ENCODE peak calls at places on chromosomes 16 and 17, in seven cellular contexts. X is tibial nerve, B is HCT116, I is A549, R is IMR-90, U is heart left ventricle, Z is testis. D is an unnamed sample.
A peak's percentile ranks its signal among the peaks of the same experiment; 100 is the strongest.

GRCh38 chr17:18877104-18877503 is 19.2 kb downstream of the PRPSAP2 start:
- DNase-seq in X (no peak), B (no peak), I (peak; percentile 21), R (peak; percentile 50), U (no peak), Z (no peak), D (no peak)

GRCh38 chr16:86563489-86564345 is 2.9 kb upstream of the FOXC2 start:
- DNase-seq in X (peak; percentile 99), B (peak; percentile 92), I (peak; percentile 86), R (peak; percentile 89), U (peak; percentile 91), Z (peak; percentile 98), D (peak; percentile 88)

GRCh38 chr17:5097101-5097834 is 14.4 kb downstream of the ZNF232 start:
- DNase-seq in X (peak; percentile 12), B (no peak), I (no peak), R (no peak), U (peak; percentile 84), Z (peak; percentile 77), D (peak; percentile 41)

GRCh38 chr17:44933824-44934744 is 13.5 kb downstream of the KIF18B start:
- DNase-seq in X (no peak), B (no peak), I (no peak), R (no peak), U (peak; percentile 63), Z (no peak), D (no peak)

GRCh38 chr16:1037023-1037933 is 35.3 kb upstream of the SSTR5 start:
- DNase-seq in X (no peak), B (no peak), I (no peak), R (peak; percentile 10), U (no peak), Z (no peak), D (no peak)

GRCh38 chr17:77889866-77890760 is 68.4 kb upstream of the TNRC6C start:
- DNase-seq in X (no peak), B (no peak), I (no peak), R (no peak), U (no peak), Z (no peak), D (no peak)

GRCh38 chr17:28975031-28975430 is 23.7 kb upstream of the PHF12 start:
- DNase-seq in X (no peak), B (no peak), I (no peak), R (no peak), U (no peak), Z (no peak), D (no peak)

GRCh38 chr16:25007284-25007984 is 7.7 kb downstream of the ARHGAP17 start:
- DNase-seq in X (no peak), B (no peak), I (no peak), R (peak; percentile 89), U (no peak), Z (no peak), D (no peak)

GRCh38 chr17:17636456-17636855 is 44.8 kb upstream of the RAI1 start:
- DNase-seq in X (no peak), B (no peak), I (no peak), R (no peak), U (no peak), Z (no peak), D (no peak)

GRCh38 chr17:48997827-48998556 is 807 bp downstream of the IGF2BP1 start:
- DNase-seq in X (no peak), B (no peak), I (no peak), R (no peak), U (no peak), Z (no peak), D (no peak)

GRCh38 chr17:29661220-29661619 is 38.5 kb upstream of the CORO6 start:
- DNase-seq in X (no peak), B (no peak), I (no peak), R (no peak), U (no peak), Z (no peak), D (no peak)

GRCh38 chr16:19913306-19913717 is 28.7 kb upstream of the GPRC5B start:
- DNase-seq in X (no peak), B (no peak), I (no peak), R (no peak), U (no peak), Z (no peak), D (no peak)

GRCh38 chr16:8892101-8892575 is 10.0 kb downstream of the LITAFD start:
- DNase-seq in X (no peak), B (no peak), I (no peak), R (no peak), U (no peak), Z (peak; percentile 71), D (no peak)

GRCh38 chr17:80751460-80752368 is 207.1 kb downstream of the RPTOR start:
- DNase-seq in X (no peak), B (no peak), I (no peak), R (peak; percentile 58), U (no peak), Z (no peak), D (peak; percentile 33)

GRCh38 chr16:83134638-83135037 is 507.9 kb downstream of the CDH13 start:
- DNase-seq in X (no peak), B (no peak), I (no peak), R (no peak), U (no peak), Z (no peak), D (no peak)

GRCh38 chr17:31693433-31694210 is 165.4 kb downstream of the COPRS start:
- DNase-seq in X (no peak), B (no peak), I (no peak), R (no peak), U (no peak), Z (no peak), D (no peak)

GRCh38 chr16:77424841-77425604 is 9.8 kb downstream of the ADAMTS18 start:
- DNase-seq in X (no peak), B (no peak), I (no peak), R (no peak), U (no peak), Z (no peak), D (no peak)

GRCh38 chr17:64732336-64733006 is 70.4 kb upstream of the SMURF2 start:
- DNase-seq in X (peak; percentile 49), B (no peak), I (peak; percentile 67), R (peak; percentile 81), U (peak; percentile 66), Z (peak; percentile 33), D (no peak)
- TF ChIP-seq POLR2A in X (no peak), B (no peak), I (no peak), R (no peak), U (no peak), Z (no peak), D (no peak)

GRCh38 chr17:57536789-57537523 is 208.1 kb downstream of the CCDC182 start:
- DNase-seq in X (no peak), B (no peak), I (no peak), R (no peak), U (no peak), Z (no peak), D (no peak)

GRCh38 chr17:57535652-57536018 is 209.5 kb downstream of the CCDC182 start:
- DNase-seq in X (no peak), B (no peak), I (peak; percentile 52), R (no peak), U (no peak), Z (no peak), D (no peak)

GRCh38 chr17:57534863-57535651 is 210.0 kb downstream of the CCDC182 start:
- DNase-seq in X (no peak), B (no peak), I (peak; percentile 33), R (no peak), U (no peak), Z (peak; percentile 61), D (no peak)

GRCh38 chr17:57537524-57538410 is 207.3 kb downstream of the CCDC182 start:
- DNase-seq in X (no peak), B (no peak), I (no peak), R (no peak), U (no peak), Z (no peak), D (no peak)

DNA sequence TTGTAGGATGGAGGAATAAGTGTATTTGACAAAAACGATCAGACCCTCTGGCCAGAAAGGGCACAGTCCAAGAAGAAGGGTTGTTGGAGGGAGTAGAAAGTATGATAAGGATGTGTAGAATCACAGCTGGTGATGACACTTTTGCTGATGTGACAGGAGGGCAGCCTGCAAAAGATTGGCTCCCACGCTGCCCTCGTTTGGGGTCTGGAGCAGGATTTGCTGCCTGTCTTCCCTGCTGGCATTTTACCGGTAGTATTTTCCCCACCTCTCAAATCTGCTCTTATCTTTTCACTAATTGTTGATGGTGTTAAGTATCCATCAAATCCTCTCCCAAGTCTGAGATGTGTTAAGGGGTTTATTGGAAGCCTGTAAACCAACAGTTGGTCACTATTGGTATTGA is 208.8 kb downstream of the CCDC182 start:
- DNase-seq in X (no peak), B (no peak), I (no peak), R (no peak), U (no peak), Z (no peak), D (no peak)
- H3K4me1 ChIP-seq in X (peaks cover 17% of the 10 kb centered on the region), B (peaks cover 11% of the 10 kb centered on the region), I (peaks cover 86% of the 10 kb centered on the region), R (peaks cover 3% of the 10 kb centered on the region), U (peaks cover 29% of the 10 kb centered on the region), Z (peaks cover 36% of the 10 kb centered on the region), D (peaks cover 8% of the 10 kb centered on the region)

DNA sequence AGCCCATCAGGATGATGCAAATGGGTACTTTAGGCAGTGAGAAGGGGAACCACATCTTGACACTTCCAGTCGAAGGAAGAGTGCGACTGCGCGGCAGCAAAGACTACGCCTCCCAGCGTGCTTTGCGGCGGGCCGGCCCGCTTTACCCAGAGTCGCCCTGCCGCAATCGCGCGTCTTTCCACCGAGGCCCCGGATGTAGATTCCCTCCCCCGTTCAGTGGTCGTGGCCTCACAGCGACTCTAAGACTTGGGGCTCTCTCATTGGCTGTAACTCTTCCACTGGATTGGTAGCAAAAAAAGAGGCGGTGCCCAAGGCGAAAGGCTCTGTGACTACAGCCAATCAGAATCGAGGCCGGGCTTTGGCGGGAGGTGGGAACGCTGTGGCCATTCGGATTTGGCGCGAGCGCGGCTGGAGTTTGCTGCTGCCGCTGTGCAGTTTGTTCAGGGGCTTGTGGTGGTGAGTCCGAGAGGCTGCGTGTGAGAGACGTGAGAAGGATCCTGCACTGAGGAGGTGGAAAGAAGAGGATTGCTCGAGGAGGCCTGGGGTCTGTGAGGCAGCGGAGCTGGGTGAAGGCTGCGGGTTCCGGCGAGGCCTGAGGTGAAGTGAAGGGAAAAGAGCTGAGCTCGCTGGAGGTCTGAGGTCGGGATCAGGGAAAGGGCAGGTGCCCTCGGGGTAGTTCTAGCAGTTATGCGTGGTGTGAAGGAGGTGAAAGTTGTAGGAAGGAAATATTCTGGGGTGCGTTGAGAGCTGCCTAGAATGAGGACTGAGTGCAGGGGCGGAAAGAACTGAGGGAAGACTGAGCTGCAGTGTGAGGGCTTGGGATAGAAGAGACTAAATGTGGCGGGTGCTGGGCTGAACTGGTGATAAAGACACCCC is at the start of gene CDC6:
- DNase-seq in X (peak; percentile 96), B (peak; percentile 99), I (peak; percentile 100), R (peak; percentile 99), U (peak; percentile 98), Z (peak; percentile 99), D (peak; percentile 99)
- TF ChIP-seq POLR2A in X (peak; percentile 10), B (peak; percentile 90), I (peak; percentile 77), R (peak; percentile 85), U (peak; percentile 26), Z (no peak), D (peak; percentile 21)

GRCh38 chr16:7372095-7372494 is 39.5 kb downstream of the RBFOX1 start:
- DNase-seq in X (no peak), B (no peak), I (no peak), R (no peak), U (no peak), Z (no peak), D (no peak)
- H3K4me1 ChIP-seq in X (no peaks in the 10 kb centered on the region), B (no peaks in the 10 kb centered on the region), I (no peaks in the 10 kb centered on the region), R (no peaks in the 10 kb centered on the region), U (no peaks in the 10 kb centered on the region), Z (no peaks in the 10 kb centered on the region), D (no peaks in the 10 kb centered on the region)

D was measured in uterus.